ENCODE peak calls at places on chromosomes 16 and 17, in seven cellular contexts. One of them, this sample, is unnamed.

GRCh38 chr17:69250641-69251040 is 22.0 kb upstream of the ABCA10 start:
- DNase-seq in uterus: no peak
- DNase-seq in left ventricle myocardium inferior: no peak
- DNase-seq in stomach: no peak
- DNase-seq in PC-9: no peak
- DNase-seq in HL-60: no peak
- DNase-seq in thyroid gland: no peak
- DNase-seq in this sample: no peak

GRCh38 chr17:33091271-33091670 is 99.6 kb downstream of the SPACA3 start:
- DNase-seq in left ventricle myocardium inferior: no peak
- DNase-seq in stomach: no peak
- DNase-seq in HL-60: no peak
- DNase-seq in uterus: peak
- DNase-seq in thyroid gland: no peak
- DNase-seq in PC-9: no peak
- DNase-seq in this sample: no peak

GRCh38 chr17:81329279-81329926 is 34.3 kb upstream of the SLC38A10 start:
- DNase-seq in left ventricle myocardium inferior: peak
- DNase-seq in HL-60: peak
- DNase-seq in thyroid gland: peak
- DNase-seq in stomach: peak
- DNase-seq in PC-9: peak
- DNase-seq in uterus: peak
- DNase-seq in this sample: peak

GRCh38 chr16:86778978-86779377 is 200.6 kb downstream of the FOXL1 start:
- DNase-seq in thyroid gland: no peak
- DNase-seq in PC-9: no peak
- DNase-seq in uterus: no peak
- DNase-seq in HL-60: no peak
- DNase-seq in stomach: no peak
- DNase-seq in left ventricle myocardium inferior: no peak
- DNase-seq in this sample: no peak

GRCh38 chr16:74291577-74292208 is 4.9 kb upstream of the PSMD7 start:
- DNase-seq in HL-60: no peak
- DNase-seq in thyroid gland: no peak
- DNase-seq in left ventricle myocardium inferior: no peak
- DNase-seq in PC-9: no peak
- DNase-seq in uterus: no peak
- DNase-seq in stomach: no peak
- DNase-seq in this sample: no peak

GRCh38 chr16:15653227-15653626 is 3.2 kb downstream of the NDE1 start:
- DNase-seq in PC-9: no peak
- DNase-seq in left ventricle myocardium inferior: peak
- DNase-seq in HL-60: no peak
- DNase-seq in thyroid gland: no peak
- DNase-seq in stomach: no peak
- DNase-seq in uterus: no peak
- DNase-seq in this sample: no peak

GRCh38 chr17:48804936-48805411 is 12.1 kb downstream of the TTLL6 start:
- DNase-seq in HL-60: peak
- DNase-seq in PC-9: peak
- DNase-seq in stomach: peak
- DNase-seq in left ventricle myocardium inferior: peak
- DNase-seq in thyroid gland: peak
- DNase-seq in uterus: peak
- DNase-seq in this sample: peak

GRCh38 chr16:89616576-89617437 is 3.4 kb downstream of the DPEP1 start:
- DNase-seq in HL-60: no peak
- DNase-seq in stomach: no peak
- DNase-seq in PC-9: no peak
- DNase-seq in thyroid gland: no peak
- DNase-seq in uterus: no peak
- DNase-seq in left ventricle myocardium inferior: no peak
- DNase-seq in this sample: no peak

GRCh38 chr16:31466381-31466841 is 5.5 kb upstream of the TGFB1I1 start:
- DNase-seq in thyroid gland: no peak
- DNase-seq in stomach: no peak
- DNase-seq in left ventricle myocardium inferior: no peak
- DNase-seq in HL-60: no peak
- DNase-seq in uterus: no peak
- DNase-seq in PC-9: no peak
- DNase-seq in this sample: no peak

GRCh38 chr17:63762106-63763078 is 11.0 kb downstream of the CCDC47 start:
- DNase-seq in left ventricle myocardium inferior: no peak
- DNase-seq in thyroid gland: no peak
- DNase-seq in uterus: no peak
- DNase-seq in stomach: no peak
- DNase-seq in PC-9: no peak
- DNase-seq in HL-60: no peak
- DNase-seq in this sample: no peak

GRCh38 chr16:89103781-89104180 is 10.1 kb downstream of the ACSF3 start:
- DNase-seq in left ventricle myocardium inferior: no peak
- DNase-seq in thyroid gland: no peak
- DNase-seq in PC-9: no peak
- DNase-seq in HL-60: no peak
- DNase-seq in stomach: no peak
- DNase-seq in uterus: no peak
- DNase-seq in this sample: no peak

GRCh38 chr17:73957564-73957963 is 245.9 kb upstream of the RPL38 start:
- DNase-seq in uterus: no peak
- DNase-seq in stomach: no peak
- DNase-seq in HL-60: no peak
- DNase-seq in PC-9: no peak
- DNase-seq in thyroid gland: no peak
- DNase-seq in left ventricle myocardium inferior: no peak
- DNase-seq in this sample: no peak

DNA sequence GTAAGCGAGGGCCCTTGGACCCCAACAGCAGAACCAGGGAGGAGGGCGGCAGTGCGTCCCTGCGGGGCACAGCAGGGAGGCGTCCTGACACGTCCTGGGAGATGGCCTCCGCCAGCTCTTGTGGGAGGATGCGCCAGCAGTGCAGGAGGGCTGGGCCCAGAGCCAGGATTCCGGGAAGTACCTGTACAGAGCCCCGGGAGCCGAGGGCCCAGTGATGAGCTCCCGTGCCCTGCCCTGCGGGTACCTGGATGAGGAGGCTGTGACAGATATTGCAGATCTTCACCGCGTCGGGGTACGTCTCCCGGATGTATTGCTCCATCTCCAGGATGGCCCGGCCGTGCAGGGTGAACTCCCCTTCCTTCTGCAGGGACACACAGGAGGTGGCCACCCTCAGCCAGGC is 23.1 kb downstream of the KDM8 start:
- DNase-seq in uterus: no peak
- DNase-seq in left ventricle myocardium inferior: no peak
- DNase-seq in thyroid gland: no peak
- DNase-seq in stomach: no peak
- DNase-seq in HL-60: no peak
- DNase-seq in PC-9: no peak
- DNase-seq in this sample: no peak
- H3K27ac ChIP-seq in uterus: no peak
- H3K27ac ChIP-seq in left ventricle myocardium inferior: no peak
- H3K27ac ChIP-seq in thyroid gland: no peak
- H3K27ac ChIP-seq in stomach: peak
- H3K27ac ChIP-seq in HL-60: no peak
- H3K27ac ChIP-seq in PC-9: no peak
- H3K27ac ChIP-seq in this sample: no peak

GRCh38 chr16:85196976-85197375 is 84.7 kb upstream of the CIBAR2 start:
- DNase-seq in left ventricle myocardium inferior: no peak
- DNase-seq in thyroid gland: no peak
- DNase-seq in stomach: no peak
- DNase-seq in HL-60: no peak
- DNase-seq in PC-9: no peak
- DNase-seq in uterus: no peak
- DNase-seq in this sample: no peak

GRCh38 chr16:85193876-85194275 is 81.6 kb upstream of the CIBAR2 start:
- DNase-seq in uterus: no peak
- DNase-seq in PC-9: no peak
- DNase-seq in left ventricle myocardium inferior: no peak
- DNase-seq in thyroid gland: no peak
- DNase-seq in HL-60: no peak
- DNase-seq in stomach: no peak
- DNase-seq in this sample: no peak

GRCh38 chr16:85194528-85195270 is 82.4 kb upstream of the CIBAR2 start:
- DNase-seq in HL-60: no peak
- DNase-seq in uterus: no peak
- DNase-seq in thyroid gland: no peak
- DNase-seq in stomach: no peak
- DNase-seq in PC-9: no peak
- DNase-seq in left ventricle myocardium inferior: no peak
- DNase-seq in this sample: no peak

GRCh38 chr16:85195884-85196816 is 83.9 kb upstream of the CIBAR2 start:
- DNase-seq in PC-9: no peak
- DNase-seq in thyroid gland: no peak
- DNase-seq in HL-60: no peak
- DNase-seq in stomach: no peak
- DNase-seq in left ventricle myocardium inferior: no peak
- DNase-seq in uterus: peak
- DNase-seq in this sample: no peak

DNA sequence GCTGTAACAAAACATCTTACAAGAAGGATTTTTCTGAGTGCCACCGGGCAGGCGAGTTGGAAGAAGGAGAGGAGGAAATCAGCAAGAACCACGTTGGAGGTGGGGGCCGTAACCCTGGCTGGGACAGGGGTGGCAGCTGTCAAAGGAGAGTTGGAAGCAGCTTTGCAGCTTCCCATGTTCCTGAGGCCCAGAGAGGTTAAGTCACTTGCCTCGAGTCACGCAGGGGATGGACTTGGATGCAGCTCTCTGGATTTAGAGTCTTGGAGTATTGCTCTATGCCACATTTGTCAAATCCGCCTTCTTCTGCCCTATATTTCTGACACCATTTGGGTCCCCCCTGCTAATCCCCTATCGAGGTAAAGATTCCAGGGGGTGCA is 83.0 kb upstream of the CIBAR2 start:
- DNase-seq in left ventricle myocardium inferior: no peak
- DNase-seq in HL-60: no peak
- DNase-seq in stomach: no peak
- DNase-seq in thyroid gland: no peak
- DNase-seq in uterus: no peak
- DNase-seq in PC-9: no peak
- DNase-seq in this sample: no peak
- H3K27ac ChIP-seq in left ventricle myocardium inferior: peak
- H3K27ac ChIP-seq in HL-60: no peak
- H3K27ac ChIP-seq in stomach: no peak
- H3K27ac ChIP-seq in thyroid gland: no peak
- H3K27ac ChIP-seq in uterus: peak
- H3K27ac ChIP-seq in PC-9: no peak
- H3K27ac ChIP-seq in this sample: no peak

GRCh38 chr17:82525712-82526111 is 6.2 kb downstream of the FOXK2 start:
- DNase-seq in stomach: no peak
- DNase-seq in thyroid gland: no peak
- DNase-seq in PC-9: no peak
- DNase-seq in left ventricle myocardium inferior: no peak
- DNase-seq in HL-60: no peak
- DNase-seq in uterus: no peak
- DNase-seq in this sample: no peak

GRCh38 chr17:82527893-82528292 is 8.4 kb downstream of the FOXK2 start:
- DNase-seq in thyroid gland: no peak
- DNase-seq in uterus: no peak
- DNase-seq in HL-60: no peak
- DNase-seq in PC-9: no peak
- DNase-seq in left ventricle myocardium inferior: no peak
- DNase-seq in stomach: no peak
- DNase-seq in this sample: no peak

GRCh38 chr17:82531431-82531881 is 11.9 kb downstream of the FOXK2 start:
- DNase-seq in PC-9: no peak
- DNase-seq in stomach: no peak
- DNase-seq in HL-60: no peak
- DNase-seq in left ventricle myocardium inferior: no peak
- DNase-seq in thyroid gland: no peak
- DNase-seq in uterus: no peak
- DNase-seq in this sample: no peak

GRCh38 chr17:82528484-82529265 is 9.1 kb downstream of the FOXK2 start:
- DNase-seq in uterus: no peak
- DNase-seq in PC-9: peak
- DNase-seq in thyroid gland: peak
- DNase-seq in HL-60: no peak
- DNase-seq in left ventricle myocardium inferior: peak
- DNase-seq in stomach: peak
- DNase-seq in this sample: peak

GRCh38 chr17:82529914-82530300 is 10.4 kb downstream of the FOXK2 start:
- DNase-seq in left ventricle myocardium inferior: no peak
- DNase-seq in PC-9: no peak
- DNase-seq in HL-60: no peak
- DNase-seq in thyroid gland: no peak
- DNase-seq in stomach: no peak
- DNase-seq in uterus: no peak
- DNase-seq in this sample: no peak
- H3K27ac ChIP-seq in left ventricle myocardium inferior: peak
- H3K27ac ChIP-seq in PC-9: no peak
- H3K27ac ChIP-seq in HL-60: no peak
- H3K27ac ChIP-seq in thyroid gland: no peak
- H3K27ac ChIP-seq in stomach: no peak
- H3K27ac ChIP-seq in uterus: peak
- H3K27ac ChIP-seq in this sample: peak

GRCh38 chr16:8717892-8718400 is 43.5 kb downstream of the ABAT start:
- DNase-seq in left ventricle myocardium inferior: no peak
- DNase-seq in stomach: no peak
- DNase-seq in PC-9: no peak
- DNase-seq in uterus: no peak
- DNase-seq in thyroid gland: no peak
- DNase-seq in HL-60: no peak
- DNase-seq in this sample: no peak

GRCh38 chr16:8720967-8721692 is 46.7 kb downstream of the ABAT start:
- DNase-seq in stomach: no peak
- DNase-seq in PC-9: no peak
- DNase-seq in uterus: no peak
- DNase-seq in left ventricle myocardium inferior: no peak
- DNase-seq in thyroid gland: peak
- DNase-seq in HL-60: no peak
- DNase-seq in this sample: no peak

GRCh38 chr16:8720080-8720966 is 45.9 kb downstream of the ABAT start:
- DNase-seq in uterus: no peak
- DNase-seq in stomach: no peak
- DNase-seq in HL-60: no peak
- DNase-seq in PC-9: no peak
- DNase-seq in thyroid gland: peak
- DNase-seq in left ventricle myocardium inferior: no peak
- DNase-seq in this sample: no peak

GRCh38 chr16:8717469-8717868 is 43.1 kb downstream of the ABAT start:
- DNase-seq in uterus: no peak
- DNase-seq in PC-9: no peak
- DNase-seq in thyroid gland: no peak
- DNase-seq in stomach: no peak
- DNase-seq in left ventricle myocardium inferior: no peak
- DNase-seq in HL-60: no peak
- DNase-seq in this sample: no peak

DNA sequence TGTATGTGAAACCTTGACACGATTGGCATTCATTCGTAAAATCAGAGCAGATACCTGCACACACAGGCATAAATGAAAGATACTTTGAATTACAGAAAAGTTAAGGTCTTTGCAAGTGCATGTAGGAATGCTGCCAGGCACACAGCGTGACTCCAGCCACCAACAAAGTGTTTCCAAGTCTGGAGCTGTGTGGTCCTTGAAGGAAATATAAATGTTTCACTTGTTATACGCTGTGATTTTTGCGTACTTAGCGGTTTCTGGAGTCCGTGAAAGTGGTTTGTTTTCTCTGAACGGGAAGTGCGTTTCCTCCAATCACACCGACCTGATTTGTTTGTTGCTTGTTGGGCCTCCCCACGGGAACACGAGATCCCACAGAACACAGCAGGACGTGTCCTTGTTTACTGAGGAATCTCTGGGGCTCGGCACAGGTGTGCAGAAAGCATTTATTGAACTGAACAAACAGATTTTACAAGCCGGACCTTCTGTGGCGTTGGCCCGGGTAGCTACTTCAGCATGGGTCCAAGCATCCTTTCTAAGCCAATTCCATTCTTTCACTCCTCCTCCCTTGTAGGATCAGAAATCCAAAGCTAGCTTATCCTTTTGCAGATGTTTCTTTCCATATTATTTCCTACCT is 44.5 kb downstream of the ABAT start:
- DNase-seq in PC-9: no peak
- DNase-seq in left ventricle myocardium inferior: no peak
- DNase-seq in stomach: no peak
- DNase-seq in thyroid gland: peak
- DNase-seq in HL-60: no peak
- DNase-seq in uterus: no peak
- DNase-seq in this sample: no peak
- H3K27ac ChIP-seq in PC-9: no peak
- H3K27ac ChIP-seq in left ventricle myocardium inferior: no peak
- H3K27ac ChIP-seq in stomach: no peak
- H3K27ac ChIP-seq in thyroid gland: peak
- H3K27ac ChIP-seq in HL-60: no peak
- H3K27ac ChIP-seq in uterus: no peak
- H3K27ac ChIP-seq in this sample: no peak